ENCODE peak calls at places on chromosomes 16 and 17, in five cellular contexts. T is GM23248, F is hepatocyte, I is MM.1S, L is fibroblast of lung. Q is an unnamed sample. For H3K4me1, the result is how much of the 10 kb centered on the place peaks cover.

GRCh38 chr17:75516619-75517276 is 420 bp downstream of the TSEN54 start:
- DNase-seq in L (peak), T (peak), I (peak), F (peak), Q (peak)

GRCh38 chr16:48617711-48618148 is 7.8 kb upstream of the N4BP1 start:
- DNase-seq in L (peak), F (no peak), I (no peak), T (peak), Q (peak)

GRCh38 chr16:1771072-1771863 is at the start of gene NME3:
- DNase-seq in L (peak), T (peak), F (peak), I (peak), Q (peak)

GRCh38 chr17:27609606-27610303 is 21.2 kb upstream of the LGALS9 start:
- DNase-seq in F (peak), T (peak), I (no peak), L (no peak), Q (peak)

GRCh38 chr17:74089869-74090464 is 113.5 kb upstream of the RPL38 start:
- DNase-seq in F (peak), T (peak), L (peak), I (peak), Q (peak)

GRCh38 chr17:80956321-80957190 is 35.1 kb upstream of the CHMP6 start:
- DNase-seq in T (no peak), I (no peak), L (no peak), F (no peak), Q (no peak)

GRCh38 chr17:44272321-44272951 is 4.5 kb upstream of the SLC4A1 start:
- DNase-seq in F (no peak), T (no peak), L (no peak), I (no peak), Q (no peak)

GRCh38 chr17:4978720-4979119 is 8.8 kb downstream of the CAMTA2 start:
- DNase-seq in F (no peak), I (no peak), T (no peak), L (no peak), Q (no peak)

GRCh38 chr16:57668259-57668563 is at the start of gene ADGRG3:
- DNase-seq in F (no peak), T (no peak), L (no peak), I (no peak), Q (no peak)

GRCh38 chr16:30499284-30499683 is 26.7 kb downstream of the ITGAL start:
- DNase-seq in L (no peak), T (no peak), F (no peak), I (no peak), Q (no peak)

GRCh38 chr17:83125515-83126274 is 46.3 kb downstream of the METRNL start:
- DNase-seq in L (no peak), I (no peak), F (no peak), T (peak), Q (no peak)

GRCh38 chr17:80104321-80104955 is 3.1 kb downstream of the GAA start:
- DNase-seq in I (no peak), T (no peak), L (peak), F (no peak), Q (no peak)

GRCh38 chr17:75753514-75754377 is 11.2 kb downstream of the GALK1 start:
- DNase-seq in T (peak), F (peak), I (peak), L (peak), Q (peak)

GRCh38 chr17:78697846-78698343 is 84.2 kb downstream of the CYTH1 start:
- DNase-seq in I (no peak), L (no peak), F (no peak), T (no peak), Q (peak)

GRCh38 chr17:7191571-7192270 is 12.6 kb upstream of the ASGR1 start:
- DNase-seq in L (peak), T (peak), F (peak), I (peak), Q (peak)

GRCh38 chr17:28828294-28829040 is 14.1 kb downstream of the FAM222B start:
- DNase-seq in I (no peak), L (peak), T (peak), F (no peak), Q (no peak)

GRCh38 chr17:82349287-82349701 is 9.8 kb upstream of the TEX19 start:
- DNase-seq in F (no peak), T (peak), L (no peak), I (no peak), Q (no peak)

GRCh38 chr17:27513849-27514248 is 57.6 kb downstream of the KSR1 start:
- DNase-seq in F (no peak), I (no peak), L (no peak), T (no peak), Q (no peak)

GRCh38 chr16:12497558-12497957 is 306.1 kb downstream of the CPPED1 start:
- DNase-seq in F (no peak), T (no peak), L (no peak), I (no peak), Q (no peak)
- H3K4me1 ChIP-seq in F (under half), T (under half), L (under half), I (under half), Q (under half)

GRCh38 chr17:48625502-48626201 is 506 bp downstream of the HOXB9 start:
- DNase-seq in I (peak), T (peak), L (no peak), F (peak), Q (peak)

GRCh38 chr17:48623583-48623982 is 2.6 kb downstream of the HOXB9 start:
- DNase-seq in I (no peak), F (no peak), L (no peak), T (no peak), Q (no peak)

GRCh38 chr17:48626202-48626469 is at the start of gene HOXB9:
- DNase-seq in L (no peak), I (no peak), T (no peak), F (no peak), Q (no peak)

GRCh38 chr17:48624118-48624517 is 2.0 kb downstream of the HOXB9 start:
- DNase-seq in I (no peak), F (no peak), L (no peak), T (no peak), Q (no peak)

DNA sequence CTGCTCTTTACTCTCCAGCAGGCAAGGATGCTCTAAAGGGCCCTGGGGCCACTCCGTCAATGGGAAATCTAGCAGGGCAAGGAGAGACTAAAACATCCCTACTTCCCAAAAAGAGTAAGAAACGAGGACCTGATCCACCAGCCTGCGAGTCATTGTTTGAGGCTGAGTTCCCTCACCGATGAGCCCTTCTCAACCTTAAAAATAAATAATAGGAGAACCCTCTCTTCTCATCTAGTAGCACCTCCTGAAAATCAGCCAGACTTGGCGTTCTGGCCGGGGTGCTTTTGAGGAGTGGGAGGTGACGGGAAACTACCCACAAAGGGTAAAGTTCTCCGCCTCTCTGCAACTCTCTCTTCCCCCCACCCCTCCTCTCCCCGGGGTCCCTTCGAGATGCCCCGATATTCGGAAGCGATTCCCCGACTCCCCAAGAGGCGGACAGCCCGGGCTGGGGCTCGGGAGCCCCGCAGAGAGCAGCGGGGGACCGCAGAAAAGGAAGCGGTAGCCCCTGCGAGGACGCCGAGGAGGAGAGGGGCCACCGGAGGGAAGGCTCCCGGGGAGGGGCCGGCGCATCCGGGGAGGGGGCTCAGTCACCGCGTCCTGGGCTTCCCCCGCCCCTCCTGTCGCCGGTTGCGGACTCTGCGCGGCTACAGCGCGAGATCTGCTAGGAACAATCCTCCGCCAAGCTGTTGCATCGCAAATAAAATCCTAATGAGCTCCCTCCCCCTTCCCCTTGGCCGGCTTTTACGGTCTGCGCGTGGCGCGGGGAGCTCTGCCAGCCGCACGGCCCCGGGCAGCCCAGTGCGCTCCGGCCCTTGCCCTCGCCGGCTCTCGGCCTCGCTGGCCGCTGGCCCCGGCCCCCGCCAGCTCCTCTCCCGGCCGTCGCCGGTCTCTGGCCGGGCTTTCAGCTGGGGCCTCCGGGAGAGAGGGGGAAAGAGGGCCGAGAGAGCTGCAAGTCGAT is 1.3 kb downstream of the HOXB9 start:
- DNase-seq in L (no peak), I (no peak), F (peak), T (peak), Q (peak)
- TF ChIP-seq EZH2 in L (peak), I (no peak), F (peak), T (peak), Q (no peak)

DNA sequence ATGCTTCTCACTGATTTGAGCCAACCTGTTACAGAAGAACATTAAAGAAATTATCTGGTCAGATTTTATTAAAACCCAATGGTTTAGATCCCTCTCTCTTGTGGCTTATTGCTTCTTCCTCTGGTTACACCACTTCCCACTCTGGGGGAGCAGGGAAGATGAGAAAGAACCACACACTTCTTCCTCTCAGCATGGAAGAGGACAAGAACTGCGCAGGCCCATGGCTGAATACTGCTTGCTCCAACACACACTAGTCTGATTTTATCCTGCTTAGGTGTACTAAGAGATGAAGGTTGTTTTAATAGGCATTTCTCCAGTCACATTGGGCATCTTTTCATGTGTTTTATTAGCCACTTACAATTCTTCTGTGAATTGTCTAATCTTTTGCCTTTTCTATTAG is 27.6 kb downstream of the MAP3K3 start:
- DNase-seq in T (no peak), I (no peak), L (no peak), F (no peak), Q (no peak)
- H3K4me1 ChIP-seq in T (under half), I (under half), L (under half), F (under half), Q (under half)

GRCh38 chr16:19294156-19294649 is 8.7 kb downstream of the CLEC19A start:
- DNase-seq in F (peak), L (no peak), T (no peak), I (peak), Q (no peak)
- TF ChIP-seq EZH2 in F (no peak), L (no peak), T (no peak), I (no peak), Q (no peak)

DNA sequence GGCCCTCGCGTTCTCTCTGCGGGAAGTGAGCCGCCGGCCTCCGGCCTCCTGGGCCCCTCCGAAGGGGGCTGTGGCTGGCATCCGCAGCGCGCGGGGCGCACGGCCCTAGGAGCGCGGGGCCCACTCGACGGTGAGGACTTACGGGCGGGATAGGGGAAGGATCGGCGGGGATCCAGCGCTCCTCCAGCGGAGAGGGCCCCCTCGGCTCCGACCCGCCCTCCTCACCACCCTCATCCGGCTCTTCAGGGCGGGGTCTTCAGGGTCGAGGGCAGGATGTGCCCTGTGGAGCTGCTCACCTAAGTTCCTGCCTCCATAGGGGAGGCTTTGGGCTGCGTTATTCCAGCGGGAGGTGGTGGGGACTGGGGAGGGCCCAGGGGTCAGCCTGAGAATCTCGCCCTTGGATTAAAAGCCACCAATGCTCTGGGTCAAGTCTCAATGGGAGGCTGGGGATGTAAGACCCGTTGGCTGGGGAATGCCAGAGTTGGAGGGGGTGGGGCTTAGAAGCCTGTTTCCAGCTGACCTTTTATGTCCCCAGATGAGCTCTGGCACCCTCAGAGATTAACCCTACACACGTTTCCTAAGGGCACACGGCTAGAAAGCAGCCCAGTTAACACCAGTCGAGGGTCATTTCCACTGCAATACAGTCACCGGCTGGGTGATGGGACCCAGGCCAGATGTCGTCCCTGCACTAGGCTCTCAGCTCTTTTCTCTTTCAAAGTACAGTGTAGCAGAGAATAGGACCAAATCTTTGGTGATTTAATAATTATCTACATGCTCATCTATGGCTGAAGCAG is 13.4 kb downstream of the TBX2 start:
- DNase-seq in L (no peak), I (no peak), T (no peak), F (peak), Q (no peak)
- H3K4me1 ChIP-seq in L (under half), I (under half), T (under half), F (under half), Q (under half)

Q was measured in A673.